ENCODE peak calls at places on chromosomes 13 and 19, in nine cellular contexts. P is psoas muscle, C is omental fat pad, T is BJ, Q is adrenal gland, S is endothelial cell of umbilical vein, M is astrocyte of the spinal cord, L is AG04450, U is cardiac muscle cell. D is an unnamed sample.

GRCh38 chr19:45492627-45493470 is 4.0 kb downstream of the RTN2 start:
- DNase-seq in M (peak), C (no peak), U (peak), T (peak), Q (peak), P (peak), L (no peak), S (peak), D (no peak)

GRCh38 chr13:94657167-94657566 is 55.2 kb downstream of the SOX21 start:
- DNase-seq in C (no peak), T (no peak), S (no peak), Q (no peak), U (no peak), M (no peak), L (no peak), P (no peak), D (no peak)

GRCh38 chr13:113513761-113514160 is 23.2 kb upstream of the DCUN1D2 start:
- DNase-seq in C (no peak), P (no peak), T (no peak), S (no peak), M (no peak), L (no peak), Q (no peak), U (no peak), D (no peak)

GRCh38 chr19:1590641-1591397 is 1.8 kb downstream of the MBD3 start:
- DNase-seq in M (peak), Q (no peak), T (no peak), L (no peak), P (no peak), S (peak), U (peak), C (no peak), D (no peak)

GRCh38 chr19:21474671-21475181 is 30.7 kb upstream of the ZNF429 start:
- DNase-seq in T (no peak), L (peak), Q (peak), S (no peak), M (peak), P (peak), U (peak), C (peak), D (no peak)

GRCh38 chr19:43438291-43439162 is 23.8 kb downstream of the TEX101 start:
- DNase-seq in Q (peak), C (no peak), T (peak), U (no peak), L (peak), S (no peak), M (no peak), P (peak), D (no peak)

GRCh38 chr13:31055589-31055988 is 106.1 kb downstream of the HSPH1 start:
- DNase-seq in T (no peak), S (no peak), L (no peak), M (no peak), P (no peak), Q (no peak), C (no peak), U (no peak), D (no peak)

GRCh38 chr19:7386308-7386707 is 37.6 kb downstream of the ARHGEF18 start:
- DNase-seq in T (no peak), Q (peak), S (no peak), L (no peak), U (no peak), M (no peak), P (no peak), C (no peak), D (peak)

GRCh38 chr19:6010107-6010506 is 32.2 kb upstream of the RANBP3 start:
- DNase-seq in C (no peak), L (no peak), S (no peak), Q (no peak), U (no peak), P (no peak), T (no peak), M (no peak), D (no peak)

GRCh38 chr19:16589917-16590316 is 17.7 kb upstream of the SLC35E1 start:
- DNase-seq in L (no peak), P (no peak), S (no peak), U (no peak), C (no peak), Q (no peak), M (no peak), T (no peak), D (no peak)

GRCh38 chr19:46697142-46697960 is 19.6 kb downstream of the PRKD2 start:
- DNase-seq in L (no peak), Q (peak), M (peak), U (peak), P (peak), C (peak), T (peak), S (peak), D (peak)

GRCh38 chr13:33229446-33230177 is 55.9 kb downstream of the STARD13 start:
- DNase-seq in L (no peak), T (peak), Q (no peak), M (peak), P (no peak), S (no peak), C (no peak), U (no peak), D (no peak)

GRCh38 chr13:96491103-96491502 is 401.2 kb downstream of the HS6ST3 start:
- DNase-seq in S (no peak), L (no peak), P (no peak), T (no peak), C (no peak), M (no peak), Q (no peak), U (no peak), D (no peak)

GRCh38 chr19:2494084-2494446 is 18.1 kb downstream of the GADD45B start:
- DNase-seq in P (no peak), L (no peak), U (no peak), M (peak), T (no peak), S (no peak), Q (no peak), C (no peak), D (no peak)

GRCh38 chr13:47858678-47859050 is 142.4 kb downstream of the SUCLA2 start:
- DNase-seq in Q (no peak), S (no peak), T (no peak), M (peak), U (no peak), C (no peak), P (no peak), L (peak), D (no peak)

GRCh38 chr19:31266196-31266595 is 83.0 kb downstream of the TSHZ3 start:
- DNase-seq in Q (no peak), P (no peak), L (no peak), U (no peak), S (no peak), M (no peak), C (no peak), T (no peak), D (no peak)

GRCh38 chr13:43377149-43377548 is 353.8 kb downstream of the DNAJC15 start:
- DNase-seq in L (no peak), Q (no peak), T (no peak), S (peak), U (no peak), M (no peak), C (no peak), P (peak), D (no peak)

GRCh38 chr19:12034196-12034595 is 1.3 kb downstream of the ZNF433 start:
- DNase-seq in C (no peak), U (no peak), P (no peak), M (no peak), Q (no peak), S (no peak), L (no peak), T (no peak), D (no peak)

GRCh38 chr13:106291006-106291405 is 244.5 kb downstream of the EFNB2 start:
- DNase-seq in M (peak), U (no peak), L (no peak), C (no peak), Q (no peak), S (peak), T (peak), P (no peak), D (no peak)

GRCh38 chr19:4140237-4140711 is 13.2 kb upstream of the CREB3L3 start:
- DNase-seq in S (peak), T (no peak), U (peak), L (peak), M (peak), C (no peak), P (no peak), Q (peak), D (peak)

GRCh38 chr19:4144666-4145261 is 8.7 kb upstream of the CREB3L3 start:
- DNase-seq in Q (peak), M (no peak), C (no peak), U (no peak), S (no peak), T (no peak), P (no peak), L (no peak), D (peak)

GRCh38 chr19:4138445-4138844 is 14.5 kb upstream of the MAP2K2 start:
- DNase-seq in C (no peak), P (no peak), T (no peak), S (no peak), Q (no peak), M (no peak), U (no peak), L (no peak), D (no peak)

GRCh38 chr19:4136680-4137088 is 12.8 kb upstream of the MAP2K2 start:
- DNase-seq in T (no peak), U (no peak), Q (no peak), M (no peak), S (no peak), C (no peak), P (no peak), L (no peak), D (no peak)

DNA sequence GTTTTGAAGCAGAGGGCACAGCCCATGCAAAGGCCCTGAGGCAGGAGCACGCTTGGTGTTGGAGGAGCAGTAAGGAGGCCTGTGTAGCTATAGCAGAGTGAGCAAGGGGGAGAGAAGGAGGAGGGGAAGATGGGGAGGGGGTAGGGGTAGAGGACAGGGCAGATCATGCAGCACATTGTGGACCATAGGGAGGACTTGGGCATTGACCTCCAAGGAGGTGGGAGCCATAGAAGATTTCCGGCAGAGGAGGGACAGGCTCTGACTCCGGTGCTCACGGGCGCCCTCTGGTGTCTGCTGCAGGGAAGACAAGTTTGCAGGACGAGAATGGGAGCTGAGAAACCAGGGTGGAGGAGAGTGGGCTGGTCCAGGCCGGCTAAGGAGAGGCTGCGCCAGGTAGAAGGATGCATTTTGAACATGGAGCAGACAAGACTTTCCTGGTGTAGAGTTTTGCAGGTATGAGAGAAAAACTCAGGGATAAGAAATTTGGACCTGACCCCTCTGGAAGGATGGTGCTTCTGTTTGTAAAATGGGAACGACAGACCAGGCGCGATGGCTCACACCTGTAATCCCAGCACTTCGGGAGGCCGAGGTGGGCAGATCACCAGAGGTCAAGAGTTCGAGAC is 13.7 kb upstream of the CREB3L3 start:
- DNase-seq in L (no peak), S (peak), Q (peak), M (peak), C (peak), P (peak), U (peak), T (no peak), D (peak)
- TF ChIP-seq CTCF in L (peak), S (peak), Q (peak), M (peak), C (no peak), P (peak), U (peak), T (peak), D (peak)

GRCh38 chr13:23567792-23568480 is 2.3 kb upstream of the TNFRSF19 start:
- DNase-seq in Q (no peak), T (no peak), P (no peak), M (no peak), L (no peak), S (no peak), U (peak), C (no peak), D (no peak)
- TF ChIP-seq CTCF in Q (no peak), T (no peak), P (peak), M (no peak), L (no peak), S (no peak), U (no peak), C (no peak), D (no peak)

GRCh38 chr13:107379398-107380155 is 811.6 kb upstream of the ARGLU1 start:
- DNase-seq in C (no peak), S (no peak), L (no peak), M (no peak), Q (no peak), U (no peak), T (no peak), P (no peak), D (no peak)

GRCh38 chr13:107373551-107373950 is 805.6 kb upstream of the ARGLU1 start:
- DNase-seq in T (no peak), S (peak), L (peak), Q (peak), C (no peak), U (peak), P (no peak), M (peak), D (no peak)

GRCh38 chr13:107375701-107376350 is 807.9 kb upstream of the ARGLU1 start:
- DNase-seq in M (peak), S (peak), Q (no peak), T (no peak), P (no peak), L (no peak), U (no peak), C (no peak), D (no peak)

GRCh38 chr13:107374038-107374437 is 806.1 kb upstream of the ARGLU1 start:
- DNase-seq in C (no peak), M (peak), U (no peak), P (no peak), L (no peak), Q (no peak), S (no peak), T (no peak), D (no peak)

GRCh38 chr13:107376393-107377085 is 808.6 kb upstream of the ARGLU1 start:
- DNase-seq in S (no peak), U (no peak), L (no peak), T (no peak), C (no peak), P (no peak), Q (no peak), M (peak), D (no peak)
- TF ChIP-seq CTCF in S (no peak), U (no peak), L (no peak), T (no peak), C (no peak), P (no peak), Q (no peak), M (no peak), D (no peak)

GRCh38 chr13:109483369-109483768 is 303.0 kb downstream of the IRS2 start:
- DNase-seq in C (no peak), L (no peak), T (no peak), U (no peak), P (no peak), M (no peak), Q (no peak), S (no peak), D (no peak)

GRCh38 chr13:109479534-109479933 is 306.8 kb downstream of the IRS2 start:
- DNase-seq in P (no peak), C (no peak), U (no peak), L (no peak), S (no peak), T (no peak), M (no peak), Q (no peak), D (no peak)

GRCh38 chr13:109476001-109476400 is 310.4 kb downstream of the IRS2 start:
- DNase-seq in M (no peak), U (no peak), P (no peak), T (no peak), S (no peak), Q (no peak), C (no peak), L (no peak), D (no peak)

GRCh38 chr13:109481046-109481445 is 305.3 kb downstream of the IRS2 start:
- DNase-seq in L (no peak), S (no peak), P (no peak), C (no peak), U (no peak), M (peak), Q (peak), T (no peak), D (no peak)

GRCh38 chr13:109479991-109480696 is 306.2 kb downstream of the IRS2 start:
- DNase-seq in U (peak), T (no peak), P (no peak), M (no peak), Q (peak), S (no peak), L (no peak), C (no peak), D (no peak)
- TF ChIP-seq CTCF in U (no peak), T (no peak), P (no peak), M (no peak), Q (no peak), S (no peak), L (no peak), C (no peak), D (no peak)

D was measured in D721Med.